ENCODE peak calls at places on chromosomes 11 and 22, in six cellular contexts. I is right cardiac atrium, F is dorsolateral prefrontal cortex, B is body of pancreas, C is heart right ventricle, N is fibroblast of villous mesenchyme. T is an unnamed sample.

GRCh38 chr11:87097582-87097981 is 59.8 kb downstream of the TMEM135 start:
- DNase-seq in I (no peak), F (no peak), B (peak), C (peak), N (peak), T (no peak)

GRCh38 chr11:71086687-71087258 is 165.6 kb downstream of the SHANK2 start:
- DNase-seq in I (no peak), F (peak), B (peak), C (no peak), N (peak), T (no peak)

GRCh38 chr11:64868904-64869570 is 9.4 kb downstream of the EHD1 start:
- DNase-seq in I (peak), F (no peak), B (no peak), C (peak), N (peak), T (no peak)

GRCh38 chr11:77111277-77111676 is 8.6 kb downstream of the OMP start:
- DNase-seq in I (no peak), F (no peak), B (no peak), C (no peak), N (peak), T (no peak)

GRCh38 chr11:121929581-121929980 is 186.4 kb downstream of the BLID start:
- DNase-seq in I (peak), F (peak), B (peak), C (peak), N (no peak), T (no peak)

GRCh38 chr11:76510060-76511047 is 65.5 kb downstream of the EMSY start:
- DNase-seq in I (no peak), F (no peak), B (no peak), C (no peak), N (no peak), T (no peak)

GRCh38 chr11:106974831-106975230 is 43.4 kb downstream of the GUCY1A2 start:
- DNase-seq in I (no peak), F (no peak), B (no peak), C (no peak), N (no peak), T (no peak)

GRCh38 chr11:88779551-88779950 is 286.2 kb downstream of the GRM5 start:
- DNase-seq in I (no peak), F (no peak), B (no peak), C (no peak), N (no peak), T (no peak)

GRCh38 chr22:46742576-46743221 is 4.6 kb upstream of the CERK start:
- DNase-seq in I (peak), F (no peak), B (no peak), C (no peak), N (no peak), T (no peak)

GRCh38 chr22:19182472-19183157 is 4.1 kb upstream of the SLC25A1 start:
- DNase-seq in I (no peak), F (no peak), B (no peak), C (no peak), N (no peak), T (no peak)

GRCh38 chr11:64676253-64676615 is 46.8 kb downstream of the NRXN2 start:
- DNase-seq in I (no peak), F (no peak), B (no peak), C (no peak), N (no peak), T (no peak)

GRCh38 chr11:123653997-123654565 is 343 bp downstream of the SCN3B start:
- DNase-seq in I (peak), F (no peak), B (peak), C (peak), N (peak), T (peak)

GRCh38 chr11:125564357-125564756 is 4.9 kb upstream of the EI24 start:
- DNase-seq in I (no peak), F (no peak), B (no peak), C (no peak), N (no peak), T (no peak)

GRCh38 chr11:87338046-87338639 is 300.4 kb downstream of the TMEM135 start:
- DNase-seq in I (no peak), F (no peak), B (no peak), C (no peak), N (no peak), T (no peak)

GRCh38 chr11:26229270-26229669 is 102.7 kb upstream of the ANO3 start:
- DNase-seq in I (no peak), F (no peak), B (no peak), C (no peak), N (peak), T (no peak)

GRCh38 chr11:32326522-32326921 is 108.8 kb downstream of the WT1 start:
- DNase-seq in I (no peak), F (no peak), B (no peak), C (no peak), N (peak), T (no peak)

GRCh38 chr22:42613869-42614268 is 814 bp downstream of the POLDIP3 start:
- DNase-seq in I (no peak), F (no peak), B (no peak), C (no peak), N (peak), T (peak)

GRCh38 chr11:124902616-124903015 is 5.0 kb upstream of the ROBO4 start:
- DNase-seq in I (no peak), F (no peak), B (no peak), C (no peak), N (no peak), T (no peak)

GRCh38 chr22:25497269-25497668 is 67.2 kb upstream of the GRK3 start:
- DNase-seq in I (no peak), F (no peak), B (no peak), C (peak), N (no peak), T (no peak)

GRCh38 chr11:129202646-129203045 is 10.5 kb upstream of the ARHGAP32 start:
- DNase-seq in I (no peak), F (no peak), B (no peak), C (no peak), N (no peak), T (no peak)

GRCh38 chr22:44887941-44888366 is 121.9 kb downstream of the PHF21B start:
- DNase-seq in I (no peak), F (no peak), B (no peak), C (no peak), N (no peak), T (no peak)

GRCh38 chr11:1737080-1737757 is 13.2 kb downstream of the IFITM10 start:
- DNase-seq in I (no peak), F (no peak), B (no peak), C (no peak), N (no peak), T (peak)

GRCh38 chr11:123308077-123308476 is 113.0 kb upstream of the CLMP start:
- DNase-seq in I (no peak), F (no peak), B (no peak), C (peak), N (peak), T (no peak)

GRCh38 chr11:45661417-45662055 is 3.9 kb downstream of the CHST1 start:
- DNase-seq in I (no peak), F (no peak), B (no peak), C (no peak), N (no peak), T (no peak)

GRCh38 chr11:62140302-62141110 is 16.7 kb downstream of the INCENP start:
- DNase-seq in I (no peak), F (no peak), B (no peak), C (no peak), N (no peak), T (no peak)

GRCh38 chr11:121767433-121767832 is 314.7 kb upstream of the SORL1-AS1 start:
- DNase-seq in I (no peak), F (no peak), B (peak), C (no peak), N (no peak), T (no peak)

GRCh38 chr22:38347944-38348750 is 30.9 kb upstream of the CSNK1E start:
- DNase-seq in I (no peak), F (peak), B (no peak), C (no peak), N (no peak), T (no peak)

DNA sequence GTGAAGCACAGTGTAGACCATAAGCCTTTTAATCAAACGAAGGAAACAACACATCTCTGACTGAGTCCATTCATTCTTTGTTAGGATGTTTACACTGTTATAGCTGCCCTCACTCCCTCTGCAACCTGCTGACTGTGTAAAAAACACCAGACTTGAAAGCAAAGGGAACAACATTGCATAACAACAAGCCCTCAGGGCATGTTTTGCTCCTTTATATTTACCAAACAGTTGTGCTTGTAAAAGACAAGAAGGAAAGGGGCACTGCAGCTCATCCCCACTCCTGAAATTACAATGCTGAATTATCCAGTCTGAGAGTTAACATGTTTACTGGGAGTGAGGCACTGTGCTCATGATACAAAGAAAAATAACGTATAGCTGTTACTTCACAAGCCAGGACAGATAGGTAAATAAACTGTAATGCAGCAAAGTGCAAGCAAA is 46.4 kb downstream of the RAB30 start:
- DNase-seq in I (no peak), F (no peak), B (no peak), C (no peak), N (peak), T (no peak)
- H3K4me3 ChIP-seq in I (no peak), F (peak), B (no peak), C (no peak), N (no peak), T (no peak)

GRCh38 chr11:18012314-18012905 is 437 bp downstream of the SERGEF start:
- DNase-seq in I (peak), F (peak), B (peak), C (peak), N (peak), T (peak)

GRCh38 chr11:18011633-18012313 is 1.1 kb downstream of the SERGEF start:
- DNase-seq in I (no peak), F (no peak), B (no peak), C (no peak), N (no peak), T (no peak)

GRCh38 chr11:18012906-18013781 is at the start of gene SERGEF:
- DNase-seq in I (peak), F (peak), B (peak), C (peak), N (peak), T (peak)

GRCh38 chr11:18014876-18015275 is 2.0 kb upstream of the SERGEF start:
- DNase-seq in I (no peak), F (no peak), B (no peak), C (no peak), N (no peak), T (no peak)

DNA sequence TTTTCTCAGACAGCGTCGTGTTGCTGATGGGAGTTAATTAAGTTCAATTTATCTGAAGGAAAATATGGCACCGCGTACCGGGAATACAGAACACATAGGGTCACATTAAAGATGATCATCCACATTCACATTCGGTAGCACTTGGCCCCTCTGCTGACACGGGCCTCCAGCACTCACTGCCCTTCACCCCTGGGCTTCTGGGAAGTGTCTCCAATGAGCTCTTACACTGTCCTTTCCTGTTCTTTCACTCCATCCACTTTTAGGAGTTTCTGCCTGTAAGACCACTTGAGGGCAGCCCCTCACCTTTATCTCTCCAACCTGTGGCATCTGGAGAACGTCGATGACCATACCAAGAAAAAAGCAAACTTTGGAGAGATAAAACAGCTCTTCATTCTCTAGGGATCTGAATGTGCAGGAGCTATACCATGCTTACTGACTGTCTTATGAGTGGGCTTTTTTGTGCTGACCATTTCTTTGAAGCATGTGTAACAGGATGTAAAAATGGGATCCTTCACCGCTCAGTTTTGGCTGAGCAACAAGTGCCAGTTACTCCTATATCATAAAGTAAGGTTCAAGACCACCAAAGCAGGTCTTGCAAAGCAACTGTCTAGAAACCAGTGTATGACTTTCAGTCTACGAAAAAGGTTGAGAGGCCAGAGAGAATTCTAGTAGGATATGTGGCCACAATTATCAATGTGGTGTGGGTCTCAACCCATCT is 1.1 kb upstream of the SERGEF start:
- DNase-seq in I (no peak), F (no peak), B (no peak), C (no peak), N (no peak), T (no peak)
- H3K4me3 ChIP-seq in I (peak), F (peak), B (peak), C (peak), N (peak), T (peak)

GRCh38 chr11:69966583-69966835 is 111.6 kb upstream of the ANO1 start:
- DNase-seq in I (no peak), F (no peak), B (no peak), C (no peak), N (no peak), T (no peak)
- H3K4me3 ChIP-seq in I (no peak), F (no peak), B (no peak), C (no peak), N (no peak), T (no peak)

GRCh38 chr11:30916764-30917163 is 330.6 kb upstream of the MPPED2 start:
- DNase-seq in I (no peak), F (no peak), B (no peak), C (no peak), N (no peak), T (no peak)
- H3K4me3 ChIP-seq in I (no peak), F (no peak), B (no peak), C (no peak), N (no peak), T (no peak)

DNA sequence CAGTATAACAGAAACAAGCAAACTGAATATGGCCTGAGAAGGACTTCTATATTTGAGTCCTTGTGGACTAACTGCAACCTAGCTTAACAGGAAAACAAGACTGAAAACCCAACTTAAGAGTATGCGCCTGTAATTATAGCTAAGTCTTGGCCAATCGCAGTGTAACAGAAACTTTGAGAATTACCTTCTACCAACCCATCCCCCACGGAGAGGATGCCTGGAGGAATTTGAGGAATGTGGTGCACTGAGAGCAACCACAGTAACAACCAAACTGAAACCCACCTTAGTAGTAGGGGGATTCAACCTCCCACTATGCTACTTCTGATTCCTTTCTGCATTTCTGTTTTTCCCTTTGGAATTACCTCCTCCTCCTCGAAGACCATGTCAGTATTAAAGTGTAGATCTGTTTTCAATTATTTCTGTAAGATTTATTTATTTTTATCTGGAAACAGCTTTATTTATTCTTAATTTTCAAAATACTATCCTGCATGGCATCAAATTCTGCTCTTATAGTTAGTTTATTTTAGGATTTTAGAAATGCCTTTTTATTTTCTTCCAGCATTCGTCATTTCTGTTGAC is 393.6 kb downstream of the KCNA4 start:
- DNase-seq in I (no peak), F (no peak), B (no peak), C (no peak), N (no peak), T (no peak)
- H3K4me3 ChIP-seq in I (no peak), F (no peak), B (no peak), C (no peak), N (no peak), T (no peak)

GRCh38 chr11:116989184-116989583 is 109.0 kb downstream of the SIK3 start:
- DNase-seq in I (no peak), F (no peak), B (no peak), C (no peak), N (no peak), T (no peak)
- H3K4me3 ChIP-seq in I (no peak), F (no peak), B (no peak), C (no peak), N (no peak), T (no peak)

GRCh38 chr11:133950874-133951483 is 5.8 kb downstream of the IGSF9B start:
- DNase-seq in I (peak), F (no peak), B (no peak), C (peak), N (no peak), T (no peak)
- H3K4me3 ChIP-seq in I (peak), F (peak), B (no peak), C (peak), N (no peak), T (no peak)

DNA sequence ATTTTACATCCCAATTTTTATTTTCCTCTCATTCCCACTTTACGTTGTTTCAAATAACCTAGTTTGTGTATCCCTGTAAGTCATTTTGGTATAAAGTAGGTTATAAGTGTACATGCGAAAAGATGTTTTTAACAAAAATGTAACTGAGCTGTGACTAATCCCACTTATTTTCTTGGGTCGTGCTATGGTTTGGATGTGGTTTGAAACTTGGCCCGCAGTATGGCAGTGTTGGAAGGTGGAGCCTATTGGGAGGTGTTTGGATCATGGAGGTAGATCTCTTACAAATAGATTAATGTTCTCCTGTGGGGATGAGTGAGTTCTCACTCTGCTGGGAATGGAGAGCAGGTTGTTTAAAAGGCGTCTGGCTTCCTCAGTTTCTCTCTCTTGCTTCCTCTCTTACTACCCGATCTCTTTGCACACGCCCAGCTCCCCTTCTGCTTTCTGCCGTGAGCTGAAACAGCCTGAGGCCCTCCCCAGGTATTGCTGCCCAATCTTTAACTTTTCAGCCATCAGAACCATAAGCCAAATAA is 7.2 kb downstream of the RPL27A start:
- DNase-seq in I (no peak), F (no peak), B (no peak), C (no peak), N (no peak), T (no peak)
- H3K4me3 ChIP-seq in I (no peak), F (peak), B (no peak), C (no peak), N (peak), T (no peak)

GRCh38 chr22:35947794-35948425 is 80.7 kb downstream of the RBFOX2 start:
- DNase-seq in I (no peak), F (no peak), B (no peak), C (no peak), N (no peak), T (no peak)

GRCh38 chr22:35950262-35950661 is 78.4 kb downstream of the RBFOX2 start:
- DNase-seq in I (no peak), F (no peak), B (no peak), C (no peak), N (no peak), T (no peak)

GRCh38 chr22:35949243-35949642 is 79.4 kb downstream of the RBFOX2 start:
- DNase-seq in I (no peak), F (no peak), B (no peak), C (no peak), N (no peak), T (no peak)

GRCh38 chr22:35940166-35940565 is 88.5 kb downstream of the RBFOX2 start:
- DNase-seq in I (no peak), F (no peak), B (no peak), C (no peak), N (no peak), T (no peak)

GRCh38 chr22:35944458-35944857 is 84.2 kb downstream of the RBFOX2 start:
- DNase-seq in I (no peak), F (no peak), B (no peak), C (no peak), N (no peak), T (no peak)
- H3K4me3 ChIP-seq in I (peak), F (no peak), B (no peak), C (no peak), N (no peak), T (no peak)

T was measured in lower leg skin.